ENCODE peak calls at places on chromosome 15, in six cellular contexts. W is PC-3, E is GM23248, O is HCT116, N is SK-N-SH, U is hepatocyte. H is an unnamed sample.
A peak's percentile ranks its signal among the peaks of the same experiment; 100 is the strongest.

GRCh38 chr15:33638439-33638838 is 327.7 kb downstream of the RYR3 start:
- DNase-seq in E (no peak), U (no peak), N (no peak), O (no peak), W (no peak), H (no peak)

GRCh38 chr15:25171856-25172687 is 217.3 kb downstream of the SNRPN start:
- DNase-seq in O (no peak), N (no peak), W (no peak), U (peak; percentile 1), E (no peak), H (no peak)

GRCh38 chr15:20351448-20351961 is 190.1 kb downstream of the GOLGA6L6 start:
- DNase-seq in E (no peak), W (no peak), N (no peak), O (no peak), U (peak; percentile 45), H (no peak)

GRCh38 chr15:38073278-38073930 is 139.0 kb downstream of the TMCO5A start:
- DNase-seq in N (no peak), O (peak; percentile 28), W (peak; percentile 7), E (peak; percentile 43), U (peak; percentile 28), H (peak; percentile 33)

GRCh38 chr15:41886741-41887140 is 7.1 kb downstream of the SPTBN5 start:
- DNase-seq in E (no peak), N (no peak), W (no peak), O (no peak), U (no peak), H (peak; percentile 71)

GRCh38 chr15:34324933-34325332 is 12.6 kb downstream of the SLC12A6 start:
- DNase-seq in E (no peak), N (no peak), W (no peak), O (no peak), U (no peak), H (no peak)

GRCh38 chr15:37134699-37135131 is 34.4 kb upstream of the MEIS2 start:
- DNase-seq in O (peak; percentile 54), N (no peak), U (peak; percentile 44), W (peak; percentile 67), E (peak; percentile 75), H (peak; percentile 49)

GRCh38 chr15:36501063-36501678 is 78.3 kb upstream of the CDIN1 start:
- DNase-seq in U (peak; percentile 71), E (peak; percentile 77), O (peak; percentile 69), W (peak; percentile 87), N (peak; percentile 57), H (peak; percentile 85)

GRCh38 chr15:77527164-77527778 is 105.4 kb downstream of the LINGO1 start:
- DNase-seq in U (peak; percentile 88), O (no peak), E (no peak), N (peak; percentile 55), W (peak; percentile 30), H (peak; percentile 63)

GRCh38 chr15:31396881-31397560 is 70.4 kb downstream of the KLF13 start:
- DNase-seq in O (peak; percentile 66), U (peak; percentile 91), W (peak; percentile 70), E (peak; percentile 92), N (peak; percentile 82), H (peak; percentile 92)

GRCh38 chr15:90839187-90840071 is 29.0 kb upstream of the FURIN start:
- DNase-seq in W (no peak), U (peak; percentile 63), E (no peak), N (no peak), O (no peak), H (peak; percentile 79)

GRCh38 chr15:25690673-25691543 is 172.2 kb downstream of the ATP10A start:
- DNase-seq in N (no peak), U (peak; percentile 55), W (peak; percentile 75), O (no peak), E (peak; percentile 96), H (no peak)

GRCh38 chr15:82810061-82810862 is 834 bp downstream of the WHAMM start:
- DNase-seq in N (peak; percentile 80), O (no peak), W (peak; percentile 39), U (peak; percentile 82), E (peak; percentile 74), H (peak; percentile 71)

GRCh38 chr15:100968043-100968966 is 49.1 kb downstream of the LRRK1 start:
- DNase-seq in E (peak; percentile 67), N (no peak), U (no peak), W (peak; percentile 53), O (no peak), H (no peak)

GRCh38 chr15:52112203-52112750 is 298 bp downstream of the BCL2L10 start:
- DNase-seq in U (peak; percentile 46), N (peak; percentile 82), O (no peak), W (no peak), E (peak; percentile 45), H (no peak)

GRCh38 chr15:70272565-70273355 is 175.0 kb upstream of the TLE3 start:
- DNase-seq in O (no peak), U (no peak), N (peak; percentile 63), W (no peak), E (no peak), H (no peak)

GRCh38 chr15:65197337-65197645 is 12.1 kb upstream of the CLPX start:
- DNase-seq in O (no peak), W (no peak), N (no peak), E (no peak), U (no peak), H (no peak)

GRCh38 chr15:38690737-38691332 is 126.2 kb upstream of the RASGRP1 start:
- DNase-seq in U (peak; percentile 87), W (peak; percentile 84), N (peak; percentile 32), E (peak; percentile 78), O (peak; percentile 61), H (peak; percentile 83)

GRCh38 chr15:80604583-80605506 is 90.3 kb upstream of the ABHD17C start:
- DNase-seq in W (no peak), E (peak; percentile 26), U (no peak), O (no peak), N (no peak), H (no peak)

GRCh38 chr15:56475351-56475750 is 10.4 kb upstream of the MNS1 start:
- DNase-seq in O (no peak), W (no peak), N (no peak), E (no peak), U (no peak), H (no peak)

GRCh38 chr15:36177590-36178281 is 401.7 kb upstream of the CDIN1 start:
- DNase-seq in W (peak; percentile 90), U (peak; percentile 48), N (no peak), O (no peak), E (peak; percentile 3), H (no peak)

GRCh38 chr15:42385206-42385979 is 26.1 kb downstream of the CAPN3 start:
- DNase-seq in U (peak; percentile 81), W (peak; percentile 74), E (peak; percentile 57), N (peak; percentile 60), O (peak; percentile 35), H (peak; percentile 80)

GRCh38 chr15:41934843-41935242 is 37.5 kb downstream of the EHD4 start:
- DNase-seq in U (no peak), N (no peak), O (no peak), E (no peak), W (peak; percentile 85), H (no peak)

GRCh38 chr15:27582741-27583400 is 516.2 kb downstream of the OCA2 start:
- DNase-seq in O (no peak), E (peak; percentile 41), N (no peak), W (no peak), U (no peak), H (no peak)

GRCh38 chr15:95032181-95032580 is 800.8 kb downstream of the MCTP2 start:
- DNase-seq in O (no peak), U (no peak), W (no peak), N (no peak), E (no peak), H (no peak)

GRCh38 chr15:71612869-71613268 is 197.5 kb upstream of the NR2E3 start:
- DNase-seq in O (no peak), N (no peak), W (no peak), E (no peak), U (no peak), H (no peak)

GRCh38 chr15:81859737-81860516 is 185.9 kb downstream of the MEX3B start:
- DNase-seq in U (no peak), N (no peak), E (no peak), W (no peak), O (no peak), H (no peak)

DNA sequence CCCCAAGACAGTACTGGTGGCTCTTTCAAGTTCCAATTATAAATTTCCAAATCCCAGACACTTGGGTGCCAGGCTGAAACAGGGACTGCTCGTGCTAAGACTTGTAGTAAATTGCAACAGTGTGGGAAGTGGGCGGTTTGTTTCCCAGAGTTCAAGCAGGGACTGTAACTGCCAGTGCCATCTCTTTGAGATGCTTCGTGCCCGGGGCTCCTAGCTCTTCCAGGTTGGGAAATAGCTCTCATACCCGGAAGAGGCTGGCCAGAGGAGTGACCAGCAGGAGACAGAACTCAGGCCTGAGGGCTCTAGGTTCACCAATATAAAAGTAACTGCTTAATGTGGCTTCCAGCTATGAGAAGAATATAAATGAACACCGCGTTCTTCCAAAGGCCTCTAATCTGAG is 54.0 kb upstream of the NEO1 start:
- DNase-seq in O (no peak), E (peak; percentile 38), W (no peak), N (no peak), U (no peak), H (no peak)
- H3K27me3 ChIP-seq in O (peaks cover 7% of the 10 kb centered on the region), E (no peaks in the 10 kb centered on the region), W (peaks cover 58% of the 10 kb centered on the region), N (no peaks in the 10 kb centered on the region), U (no peaks in the 10 kb centered on the region), H (no peaks in the 10 kb centered on the region)

DNA sequence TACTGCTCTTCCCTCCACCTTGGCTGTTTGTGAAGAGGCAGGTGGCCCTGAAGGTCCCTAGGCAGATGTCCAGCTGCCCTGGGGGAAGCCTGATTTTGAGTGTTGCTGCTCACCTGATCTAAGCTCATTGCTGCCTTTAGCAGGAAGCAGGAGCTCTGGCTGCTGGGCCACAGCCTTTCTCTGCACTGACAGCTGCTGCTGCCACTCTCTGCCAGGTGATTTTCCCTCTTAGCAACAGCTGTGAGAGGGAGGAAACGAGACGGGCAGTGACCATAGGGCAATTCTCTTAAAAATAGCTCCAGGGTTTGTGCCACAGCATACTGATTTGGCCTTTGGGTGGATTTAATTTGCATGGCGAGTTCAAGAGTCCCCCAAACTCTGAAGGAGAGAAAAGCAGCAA is 415.8 kb upstream of the SEMA6D start:
- DNase-seq in O (no peak), E (no peak), W (no peak), N (no peak), U (no peak), H (no peak)
- TF ChIP-seq EZH2phosphoT487 in O (no peak), E (no peak), W (no peak), N (no peak), U (no peak), H (no peak)

GRCh38 chr15:46701347-46701746 is 1016.0 kb upstream of the SEMA6D start:
- DNase-seq in N (no peak), O (no peak), E (no peak), U (no peak), W (no peak), H (no peak)
- H3K4me3 ChIP-seq in N (no peak overlapping the region), O (no peak overlapping the region), E (no peak overlapping the region), U (no peak overlapping the region), W (no peak overlapping the region), H (no peak overlapping the region)

DNA sequence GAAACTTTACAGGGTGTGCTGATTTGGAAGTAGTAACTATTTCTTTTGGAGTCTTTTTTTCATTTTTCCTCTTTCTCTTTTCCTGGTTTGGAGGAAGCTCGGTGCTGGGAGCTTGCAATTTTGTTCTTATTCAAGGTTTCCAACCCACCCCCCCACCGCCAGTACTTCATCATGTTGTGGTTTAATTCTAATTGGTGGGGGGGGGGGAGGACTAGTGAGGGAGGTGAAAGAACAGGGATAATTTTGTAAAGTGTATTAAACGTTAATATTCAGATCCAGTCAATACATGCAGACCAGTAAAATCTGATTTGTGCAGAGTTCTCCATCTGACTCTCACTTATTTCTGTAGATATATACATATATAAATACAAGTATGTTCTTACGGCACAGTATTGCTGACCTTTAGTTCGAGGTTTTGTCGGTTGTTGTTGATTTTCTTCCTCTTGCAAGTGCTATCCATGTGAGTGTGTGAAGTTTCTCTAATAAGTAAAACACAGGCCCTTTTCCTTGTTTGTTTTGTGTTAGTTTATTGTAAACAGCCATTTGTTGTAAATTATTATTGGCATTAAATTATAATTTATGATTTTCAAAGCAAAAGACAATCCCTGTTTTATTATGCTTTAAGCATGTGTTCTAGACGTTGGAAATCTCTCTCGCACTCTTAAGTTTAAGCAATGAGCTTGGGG is 9.3 kb downstream of the NR2F2 start:
- DNase-seq in E (peak; percentile 37), O (no peak), W (peak; percentile 9), U (no peak), N (no peak), H (peak; percentile 17)
- H3K27me3 ChIP-seq in E (no peaks in the 10 kb centered on the region), O (no peaks in the 10 kb centered on the region), W (no peaks in the 10 kb centered on the region), U (no peaks in the 10 kb centered on the region), N (no peaks in the 10 kb centered on the region), H (peaks cover 15% of the 10 kb centered on the region)